ENCODE peak calls at places on chromosomes 13 and 19, in ten cellular contexts. One of them, this sample, is unnamed. For H3K4me1, the result is how much of the 10 kb centered on the place peaks cover.

GRCh38 chr19:45815501-45816216 is 551 bp upstream of the RSPH6A start:
- DNase-seq in Caco-2: no peak
- DNase-seq in hepatocyte: peak
- DNase-seq in heart right ventricle: peak
- DNase-seq in CD4-positive, CD25-positive, alpha-beta regulatory T cell: no peak
- DNase-seq in ovary: peak
- DNase-seq in tibial artery: no peak
- DNase-seq in pancreas: no peak
- DNase-seq in vagina: peak
- DNase-seq in OCI-LY7: no peak
- DNase-seq in this sample: peak

GRCh38 chr13:36879218-36879938 is 40.7 kb downstream of the SMAD9 start:
- DNase-seq in OCI-LY7: no peak
- DNase-seq in pancreas: no peak
- DNase-seq in hepatocyte: no peak
- DNase-seq in CD4-positive, CD25-positive, alpha-beta regulatory T cell: no peak
- DNase-seq in Caco-2: no peak
- DNase-seq in vagina: no peak
- DNase-seq in tibial artery: no peak
- DNase-seq in ovary: no peak
- DNase-seq in heart right ventricle: no peak
- DNase-seq in this sample: no peak

GRCh38 chr13:28753208-28753892 is 34.6 kb upstream of the SLC46A3 start:
- DNase-seq in OCI-LY7: no peak
- DNase-seq in pancreas: peak
- DNase-seq in Caco-2: peak
- DNase-seq in CD4-positive, CD25-positive, alpha-beta regulatory T cell: no peak
- DNase-seq in tibial artery: peak
- DNase-seq in ovary: no peak
- DNase-seq in heart right ventricle: peak
- DNase-seq in hepatocyte: peak
- DNase-seq in vagina: no peak
- DNase-seq in this sample: peak

GRCh38 chr13:79398915-79399314 is 7.1 kb downstream of the RBM26 start:
- DNase-seq in pancreas: no peak
- DNase-seq in Caco-2: no peak
- DNase-seq in CD4-positive, CD25-positive, alpha-beta regulatory T cell: no peak
- DNase-seq in tibial artery: no peak
- DNase-seq in heart right ventricle: no peak
- DNase-seq in hepatocyte: no peak
- DNase-seq in vagina: no peak
- DNase-seq in OCI-LY7: no peak
- DNase-seq in ovary: no peak
- DNase-seq in this sample: no peak

GRCh38 chr19:35913589-35913988 is 5.5 kb upstream of the TYROBP start:
- DNase-seq in vagina: no peak
- DNase-seq in Caco-2: no peak
- DNase-seq in OCI-LY7: peak
- DNase-seq in CD4-positive, CD25-positive, alpha-beta regulatory T cell: no peak
- DNase-seq in hepatocyte: no peak
- DNase-seq in ovary: no peak
- DNase-seq in pancreas: no peak
- DNase-seq in tibial artery: no peak
- DNase-seq in heart right ventricle: no peak
- DNase-seq in this sample: peak

GRCh38 chr19:38152461-38153379 is 71.3 kb downstream of the DPF1 start:
- DNase-seq in hepatocyte: no peak
- DNase-seq in vagina: no peak
- DNase-seq in tibial artery: no peak
- DNase-seq in ovary: no peak
- DNase-seq in Caco-2: no peak
- DNase-seq in OCI-LY7: no peak
- DNase-seq in CD4-positive, CD25-positive, alpha-beta regulatory T cell: no peak
- DNase-seq in heart right ventricle: peak
- DNase-seq in pancreas: no peak
- DNase-seq in this sample: no peak

GRCh38 chr19:11387154-11388034 is 3.3 kb upstream of the EPOR start:
- DNase-seq in tibial artery: no peak
- DNase-seq in heart right ventricle: no peak
- DNase-seq in CD4-positive, CD25-positive, alpha-beta regulatory T cell: peak
- DNase-seq in hepatocyte: no peak
- DNase-seq in vagina: no peak
- DNase-seq in pancreas: no peak
- DNase-seq in OCI-LY7: peak
- DNase-seq in Caco-2: no peak
- DNase-seq in ovary: no peak
- DNase-seq in this sample: no peak

GRCh38 chr13:34748078-34748477 is 194.0 kb upstream of the NBEA start:
- DNase-seq in Caco-2: no peak
- DNase-seq in tibial artery: peak
- DNase-seq in pancreas: no peak
- DNase-seq in ovary: peak
- DNase-seq in CD4-positive, CD25-positive, alpha-beta regulatory T cell: no peak
- DNase-seq in OCI-LY7: no peak
- DNase-seq in vagina: no peak
- DNase-seq in hepatocyte: no peak
- DNase-seq in heart right ventricle: peak
- DNase-seq in this sample: peak

GRCh38 chr19:54383330-54383729 is 18.6 kb upstream of the LAIR1 start:
- DNase-seq in ovary: no peak
- DNase-seq in hepatocyte: no peak
- DNase-seq in Caco-2: no peak
- DNase-seq in vagina: no peak
- DNase-seq in pancreas: no peak
- DNase-seq in OCI-LY7: no peak
- DNase-seq in heart right ventricle: no peak
- DNase-seq in tibial artery: no peak
- DNase-seq in CD4-positive, CD25-positive, alpha-beta regulatory T cell: no peak
- DNase-seq in this sample: no peak

GRCh38 chr19:17942181-17942580 is 9.4 kb downstream of the CCDC124 start:
- DNase-seq in vagina: no peak
- DNase-seq in Caco-2: no peak
- DNase-seq in CD4-positive, CD25-positive, alpha-beta regulatory T cell: no peak
- DNase-seq in ovary: no peak
- DNase-seq in pancreas: no peak
- DNase-seq in hepatocyte: no peak
- DNase-seq in heart right ventricle: no peak
- DNase-seq in OCI-LY7: no peak
- DNase-seq in tibial artery: no peak
- DNase-seq in this sample: no peak

GRCh38 chr13:79999601-80000000 is 341.3 kb downstream of the SPRY2 start:
- DNase-seq in heart right ventricle: no peak
- DNase-seq in CD4-positive, CD25-positive, alpha-beta regulatory T cell: no peak
- DNase-seq in pancreas: no peak
- DNase-seq in Caco-2: no peak
- DNase-seq in vagina: no peak
- DNase-seq in OCI-LY7: no peak
- DNase-seq in hepatocyte: no peak
- DNase-seq in ovary: no peak
- DNase-seq in tibial artery: no peak
- DNase-seq in this sample: no peak

GRCh38 chr19:35742121-35742724 is at the start of gene IGFLR1:
- DNase-seq in Caco-2: no peak
- DNase-seq in hepatocyte: no peak
- DNase-seq in heart right ventricle: no peak
- DNase-seq in vagina: no peak
- DNase-seq in CD4-positive, CD25-positive, alpha-beta regulatory T cell: peak
- DNase-seq in pancreas: no peak
- DNase-seq in tibial artery: no peak
- DNase-seq in OCI-LY7: peak
- DNase-seq in ovary: no peak
- DNase-seq in this sample: no peak

GRCh38 chr13:46170268-46170667 is 11.7 kb downstream of the LCP1 start:
- DNase-seq in pancreas: peak
- DNase-seq in Caco-2: no peak
- DNase-seq in ovary: no peak
- DNase-seq in CD4-positive, CD25-positive, alpha-beta regulatory T cell: no peak
- DNase-seq in hepatocyte: no peak
- DNase-seq in heart right ventricle: no peak
- DNase-seq in vagina: no peak
- DNase-seq in tibial artery: no peak
- DNase-seq in OCI-LY7: no peak
- DNase-seq in this sample: no peak

GRCh38 chr19:39265321-39265916 is 2.8 kb upstream of the IFNL2 start:
- DNase-seq in tibial artery: no peak
- DNase-seq in vagina: no peak
- DNase-seq in heart right ventricle: no peak
- DNase-seq in CD4-positive, CD25-positive, alpha-beta regulatory T cell: no peak
- DNase-seq in OCI-LY7: no peak
- DNase-seq in ovary: no peak
- DNase-seq in pancreas: no peak
- DNase-seq in Caco-2: no peak
- DNase-seq in hepatocyte: no peak
- DNase-seq in this sample: no peak

GRCh38 chr19:56120371-56121179 is 520 bp downstream of the ZNF787 start:
- DNase-seq in OCI-LY7: peak
- DNase-seq in CD4-positive, CD25-positive, alpha-beta regulatory T cell: peak
- DNase-seq in heart right ventricle: peak
- DNase-seq in hepatocyte: peak
- DNase-seq in vagina: no peak
- DNase-seq in ovary: peak
- DNase-seq in tibial artery: peak
- DNase-seq in pancreas: peak
- DNase-seq in Caco-2: peak
- DNase-seq in this sample: peak
- H3K4me1 ChIP-seq in OCI-LY7: under half
- H3K4me1 ChIP-seq in CD4-positive, CD25-positive, alpha-beta regulatory T cell: under half
- H3K4me1 ChIP-seq in heart right ventricle: under half
- H3K4me1 ChIP-seq in hepatocyte: under half
- H3K4me1 ChIP-seq in vagina: half or more
- H3K4me1 ChIP-seq in ovary: under half
- H3K4me1 ChIP-seq in tibial artery: under half
- H3K4me1 ChIP-seq in pancreas: under half
- H3K4me1 ChIP-seq in Caco-2: under half
- H3K4me1 ChIP-seq in this sample: under half

DNA sequence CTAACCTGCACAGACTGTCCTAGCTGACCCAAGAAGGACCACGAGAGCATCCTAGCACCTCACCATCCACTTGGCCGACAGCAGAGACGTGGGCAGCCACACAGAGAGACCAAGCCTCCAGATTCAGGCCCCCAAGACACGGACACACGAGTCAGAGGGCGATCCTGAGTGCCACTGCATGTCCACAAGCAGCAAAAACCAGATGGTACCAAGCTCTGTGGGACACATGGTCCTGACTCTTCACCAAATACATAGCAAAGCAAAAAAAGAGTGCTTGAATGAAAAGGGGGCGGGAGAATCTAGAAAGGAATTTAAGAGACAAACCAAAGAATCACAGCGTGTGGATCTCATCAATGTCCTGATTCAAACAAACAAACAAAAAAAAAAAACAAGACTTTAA is 45.2 kb downstream of the MLLT1 start:
- DNase-seq in tibial artery: no peak
- DNase-seq in ovary: no peak
- DNase-seq in heart right ventricle: no peak
- DNase-seq in OCI-LY7: no peak
- DNase-seq in pancreas: no peak
- DNase-seq in Caco-2: no peak
- DNase-seq in vagina: no peak
- DNase-seq in hepatocyte: no peak
- DNase-seq in CD4-positive, CD25-positive, alpha-beta regulatory T cell: no peak
- DNase-seq in this sample: peak
- H3K4me1 ChIP-seq in tibial artery: under half
- H3K4me1 ChIP-seq in ovary: under half
- H3K4me1 ChIP-seq in heart right ventricle: half or more
- H3K4me1 ChIP-seq in OCI-LY7: under half
- H3K4me1 ChIP-seq in pancreas: under half
- H3K4me1 ChIP-seq in Caco-2: under half
- H3K4me1 ChIP-seq in vagina: half or more
- H3K4me1 ChIP-seq in hepatocyte: under half
- H3K4me1 ChIP-seq in CD4-positive, CD25-positive, alpha-beta regulatory T cell: under half
- H3K4me1 ChIP-seq in this sample: half or more

DNA sequence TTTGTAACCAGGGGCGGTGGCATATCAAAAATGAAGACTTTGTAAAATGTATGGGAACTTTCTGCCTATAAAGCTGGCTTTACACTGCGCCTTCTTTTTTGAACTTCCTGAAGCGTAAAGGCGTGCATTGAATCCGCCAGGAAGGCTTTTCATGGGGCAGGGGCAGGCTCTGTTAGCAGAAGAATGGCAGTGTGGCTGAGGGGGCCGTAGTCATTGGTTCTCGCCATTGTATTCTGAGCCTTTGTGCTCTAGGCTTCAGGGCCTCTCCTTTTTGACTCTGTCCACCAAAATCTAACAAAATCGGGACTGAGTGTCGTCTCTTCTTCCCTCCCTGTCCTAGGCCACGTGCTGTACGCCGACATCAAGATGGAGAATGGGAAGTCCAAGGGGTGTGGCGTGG is 14.1 kb downstream of the PRAM1 start:
- DNase-seq in OCI-LY7: no peak
- DNase-seq in heart right ventricle: no peak
- DNase-seq in tibial artery: no peak
- DNase-seq in hepatocyte: no peak
- DNase-seq in ovary: no peak
- DNase-seq in Caco-2: no peak
- DNase-seq in vagina: no peak
- DNase-seq in CD4-positive, CD25-positive, alpha-beta regulatory T cell: no peak
- DNase-seq in pancreas: no peak
- DNase-seq in this sample: no peak
- H3K4me1 ChIP-seq in OCI-LY7: under half
- H3K4me1 ChIP-seq in heart right ventricle: under half
- H3K4me1 ChIP-seq in tibial artery: under half
- H3K4me1 ChIP-seq in hepatocyte: under half
- H3K4me1 ChIP-seq in ovary: under half
- H3K4me1 ChIP-seq in Caco-2: under half
- H3K4me1 ChIP-seq in vagina: under half
- H3K4me1 ChIP-seq in CD4-positive, CD25-positive, alpha-beta regulatory T cell: under half
- H3K4me1 ChIP-seq in pancreas: under half
- H3K4me1 ChIP-seq in this sample: under half

GRCh38 chr19:49636230-49636932 is 3.6 kb downstream of the RRAS start:
- DNase-seq in Caco-2: no peak
- DNase-seq in ovary: no peak
- DNase-seq in vagina: no peak
- DNase-seq in heart right ventricle: no peak
- DNase-seq in pancreas: no peak
- DNase-seq in tibial artery: no peak
- DNase-seq in hepatocyte: no peak
- DNase-seq in OCI-LY7: no peak
- DNase-seq in CD4-positive, CD25-positive, alpha-beta regulatory T cell: no peak
- DNase-seq in this sample: peak

GRCh38 chr19:49632576-49632975 is 7.4 kb downstream of the RRAS start:
- DNase-seq in vagina: no peak
- DNase-seq in tibial artery: no peak
- DNase-seq in ovary: no peak
- DNase-seq in OCI-LY7: no peak
- DNase-seq in heart right ventricle: no peak
- DNase-seq in pancreas: no peak
- DNase-seq in Caco-2: no peak
- DNase-seq in CD4-positive, CD25-positive, alpha-beta regulatory T cell: no peak
- DNase-seq in hepatocyte: no peak
- DNase-seq in this sample: no peak

GRCh38 chr19:49637865-49638350 is 2.0 kb downstream of the RRAS start:
- DNase-seq in heart right ventricle: peak
- DNase-seq in Caco-2: peak
- DNase-seq in OCI-LY7: no peak
- DNase-seq in ovary: peak
- DNase-seq in CD4-positive, CD25-positive, alpha-beta regulatory T cell: no peak
- DNase-seq in hepatocyte: peak
- DNase-seq in tibial artery: peak
- DNase-seq in vagina: peak
- DNase-seq in pancreas: peak
- DNase-seq in this sample: peak

GRCh38 chr19:49638360-49638759 is 1.6 kb downstream of the RRAS start:
- DNase-seq in vagina: no peak
- DNase-seq in ovary: no peak
- DNase-seq in pancreas: no peak
- DNase-seq in Caco-2: no peak
- DNase-seq in tibial artery: no peak
- DNase-seq in OCI-LY7: no peak
- DNase-seq in CD4-positive, CD25-positive, alpha-beta regulatory T cell: no peak
- DNase-seq in hepatocyte: no peak
- DNase-seq in heart right ventricle: peak
- DNase-seq in this sample: peak

GRCh38 chr19:49635530-49636229 is 4.3 kb downstream of the RRAS start:
- DNase-seq in hepatocyte: no peak
- DNase-seq in heart right ventricle: no peak
- DNase-seq in ovary: no peak
- DNase-seq in tibial artery: no peak
- DNase-seq in CD4-positive, CD25-positive, alpha-beta regulatory T cell: no peak
- DNase-seq in Caco-2: no peak
- DNase-seq in vagina: no peak
- DNase-seq in OCI-LY7: no peak
- DNase-seq in pancreas: no peak
- DNase-seq in this sample: peak
- H3K4me1 ChIP-seq in hepatocyte: under half
- H3K4me1 ChIP-seq in heart right ventricle: half or more
- H3K4me1 ChIP-seq in ovary: under half
- H3K4me1 ChIP-seq in tibial artery: under half
- H3K4me1 ChIP-seq in CD4-positive, CD25-positive, alpha-beta regulatory T cell: under half
- H3K4me1 ChIP-seq in Caco-2: under half
- H3K4me1 ChIP-seq in vagina: under half
- H3K4me1 ChIP-seq in OCI-LY7: under half
- H3K4me1 ChIP-seq in pancreas: under half
- H3K4me1 ChIP-seq in this sample: under half